ENCODE peak calls at places on chromosomes 5 and 9, in nine cellular contexts. B is left lung, T is aorta, M is upper lobe of right lung, O is HepG2, I is lower lobe of right lung, S is upper lobe of left lung, F is lung, H is right cardiac atrium. Z is an unnamed sample.

GRCh38 chr9:20760246-20760901 is 76.3 kb downstream of the FOCAD start:
- ATAC-seq in B (peak; percentile 38), T (no peak), M (no peak), O (no peak), I (no peak), S (no peak), F (no peak), H (no peak), Z (no peak)

GRCh38 chr5:103497782-103498181 is 64.8 kb downstream of the NUDT12 start:
- ATAC-seq in B (no peak), T (no peak), M (no peak), O (no peak), I (no peak), S (no peak), F (no peak), H (no peak), Z (no peak)

GRCh38 chr5:118924006-118924389 is 64.3 kb downstream of the DTWD2 start:
- ATAC-seq in B (no peak), T (no peak), M (no peak), O (no peak), I (no peak), S (no peak), F (no peak), H (no peak), Z (no peak)

GRCh38 chr5:69105996-69106906 is 12.4 kb downstream of the SLC30A5 start:
- ATAC-seq in B (peak; percentile 31), T (no peak), M (peak; percentile 75), O (no peak), I (peak; percentile 66), S (peak; percentile 56), F (no peak), H (no peak), Z (no peak)

GRCh38 chr5:176619569-176620332 is 9.8 kb upstream of the GPRIN1 start:
- ATAC-seq in B (no peak), T (no peak), M (no peak), O (no peak), I (no peak), S (no peak), F (no peak), H (peak; percentile 4), Z (no peak)

GRCh38 chr9:12640021-12640587 is 53.1 kb upstream of the TYRP1 start:
- ATAC-seq in B (peak; percentile 75), T (no peak), M (peak; percentile 60), O (peak; percentile 69), I (no peak), S (no peak), F (no peak), H (peak; percentile 60), Z (no peak)

GRCh38 chr5:35483797-35484196 is 133.9 kb upstream of the SPEF2 start:
- ATAC-seq in B (peak; percentile 59), T (no peak), M (peak; percentile 64), O (peak; percentile 94), I (peak; percentile 52), S (peak; percentile 56), F (no peak), H (no peak), Z (no peak)

GRCh38 chr9:127838375-127839078 is 15.9 kb downstream of the ENG start:
- ATAC-seq in B (peak; percentile 80), T (peak; percentile 88), M (peak; percentile 88), O (peak; percentile 82), I (peak; percentile 85), S (peak; percentile 89), F (peak; percentile 87), H (peak; percentile 91), Z (peak; percentile 87)

GRCh38 chr5:84384604-84385575 is at the start of gene EDIL3:
- ATAC-seq in B (peak; percentile 25), T (peak; percentile 44), M (peak; percentile 52), O (peak; percentile 65), I (peak; percentile 30), S (peak; percentile 61), F (no peak), H (peak; percentile 43), Z (peak; percentile 32)

GRCh38 chr9:131870156-131870555 is 130.3 kb upstream of the RAPGEF1 start:
- ATAC-seq in B (no peak), T (no peak), M (no peak), O (peak; percentile 37), I (no peak), S (no peak), F (no peak), H (no peak), Z (no peak)

GRCh38 chr5:144414232-144414631 is 243.6 kb downstream of the KCTD16 start:
- ATAC-seq in B (no peak), T (no peak), M (no peak), O (no peak), I (no peak), S (no peak), F (no peak), H (peak; percentile 52), Z (no peak)

GRCh38 chr9:93435386-93435785 is 16.1 kb upstream of the FAM120A start:
- ATAC-seq in B (no peak), T (no peak), M (no peak), O (no peak), I (no peak), S (no peak), F (no peak), H (no peak), Z (no peak)

GRCh38 chr5:143350790-143351603 is 52.5 kb downstream of the NR3C1 start:
- ATAC-seq in B (peak; percentile 30), T (no peak), M (peak; percentile 53), O (no peak), I (no peak), S (peak; percentile 47), F (peak; percentile 46), H (peak; percentile 66), Z (no peak)
- H3K4me3 ChIP-seq in B (no peak overlapping the region), T (no peak overlapping the region), M (no peak overlapping the region), O (no peak overlapping the region), I (no peak overlapping the region), S (no peak overlapping the region), F (no peak overlapping the region), H (no peak overlapping the region), Z (no peak overlapping the region)

GRCh38 chr9:86975086-86975485 is 27.8 kb upstream of the GAS1 start:
- ATAC-seq in B (no peak), T (no peak), M (no peak), O (no peak), I (no peak), S (no peak), F (no peak), H (no peak), Z (no peak)
- H3K4me3 ChIP-seq in B (no peak overlapping the region), T (no peak overlapping the region), M (no peak overlapping the region), O (no peak overlapping the region), I (no peak overlapping the region), S (no peak overlapping the region), F (no peak overlapping the region), H (no peak overlapping the region), Z (no peak overlapping the region)

DNA sequence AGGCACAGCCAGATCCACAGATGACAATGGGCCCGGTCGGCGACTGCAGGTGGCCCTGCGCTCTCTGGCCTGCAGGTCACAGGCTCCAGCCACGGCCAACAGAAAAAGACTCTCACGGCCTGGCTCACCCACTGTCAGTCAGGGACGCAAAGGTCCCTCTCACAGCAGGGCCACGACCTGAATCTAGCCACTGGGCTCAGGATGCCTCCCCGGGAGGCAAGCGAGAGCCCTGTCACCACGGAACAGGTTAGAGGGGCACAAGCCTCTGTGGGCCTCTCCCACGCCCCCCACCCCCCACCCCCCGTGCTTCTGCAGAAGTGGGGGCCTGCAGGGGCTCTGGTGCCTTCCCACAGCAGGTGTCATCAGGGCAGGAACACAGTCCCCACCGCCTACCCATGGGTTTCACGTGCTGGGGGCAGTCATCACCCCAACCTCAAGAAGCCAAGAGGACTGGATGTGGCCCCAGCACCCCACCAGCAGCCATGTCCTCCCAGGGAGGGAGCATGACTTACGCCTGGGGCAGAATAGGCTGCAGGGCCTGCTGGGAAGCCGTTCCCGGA is 17.3 kb upstream of the EGFL7 start:
- ATAC-seq in B (no peak), T (no peak), M (peak; percentile 0), O (peak; percentile 68), I (no peak), S (peak; percentile 0), F (no peak), H (peak; percentile 4), Z (peak; percentile 5)
- H3K4me3 ChIP-seq in B (no peak overlapping the region), T (no peak overlapping the region), M (peak overlapping the region; percentile 51), O (peak overlapping the region; percentile 44), I (peak overlapping the region; percentile 51), S (peak overlapping the region; percentile 50), F (no peak overlapping the region), H (no peak overlapping the region), Z (no peak overlapping the region)

GRCh38 chr9:842918-843468 is 1.5 kb downstream of the DMRT1 start:
- ATAC-seq in B (no peak), T (no peak), M (no peak), O (no peak), I (no peak), S (no peak), F (no peak), H (no peak), Z (no peak)

GRCh38 chr9:846852-847251 is 5.4 kb downstream of the DMRT1 start:
- ATAC-seq in B (peak; percentile 30), T (no peak), M (peak; percentile 12), O (no peak), I (peak; percentile 29), S (no peak), F (no peak), H (no peak), Z (no peak)

GRCh38 chr9:847505-847904 is 6.0 kb downstream of the DMRT1 start:
- ATAC-seq in B (no peak), T (no peak), M (no peak), O (no peak), I (no peak), S (no peak), F (no peak), H (no peak), Z (no peak)

GRCh38 chr9:840343-840742 is 1.2 kb upstream of the DMRT1 start:
- ATAC-seq in B (no peak), T (no peak), M (no peak), O (peak; percentile 57), I (no peak), S (no peak), F (no peak), H (no peak), Z (no peak)

DNA sequence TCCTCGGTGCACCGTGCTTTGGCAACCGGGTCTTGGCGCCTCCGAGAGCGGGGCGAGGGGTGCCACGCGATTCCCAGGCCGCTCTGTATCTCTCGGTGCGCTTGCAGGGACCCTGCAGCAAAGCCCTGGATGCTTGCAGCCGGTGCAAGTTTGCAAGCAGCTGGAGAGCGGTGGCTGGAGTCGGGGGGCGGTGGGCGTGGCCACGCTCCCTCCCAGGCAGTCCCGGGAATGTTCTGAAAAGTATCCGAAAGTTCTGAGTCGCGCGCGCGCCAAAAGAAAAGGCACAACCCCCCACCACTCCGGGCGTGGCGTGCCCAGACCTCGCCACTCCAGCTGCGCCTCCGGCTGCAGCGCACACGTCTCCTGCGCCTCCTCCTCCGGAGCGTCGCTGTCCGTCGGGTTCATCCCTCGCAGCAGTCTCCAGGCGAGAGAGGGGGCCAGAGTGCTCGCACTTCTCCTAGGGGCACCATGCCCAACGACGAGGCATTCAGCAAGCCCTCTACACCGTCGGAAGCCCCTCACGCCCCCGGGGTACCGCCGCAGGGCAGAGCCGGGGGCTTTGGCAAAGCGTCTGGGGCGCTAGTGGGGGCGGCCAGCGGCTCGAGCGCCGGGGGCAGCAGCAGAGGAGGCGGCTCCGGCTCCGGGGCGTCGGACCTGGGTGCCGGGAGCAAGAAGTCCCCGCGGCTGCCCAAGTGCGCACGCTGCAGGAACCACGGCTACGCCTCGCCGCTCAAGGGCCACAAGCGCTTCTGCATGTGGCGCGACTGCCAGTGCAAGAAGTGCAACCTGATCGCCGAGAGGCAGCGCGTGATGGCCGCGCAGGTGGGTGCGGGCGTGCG is at the start of gene DMRT1:
- ATAC-seq in B (peak; percentile 56), T (no peak), M (peak; percentile 36), O (no peak), I (peak; percentile 51), S (peak; percentile 19), F (no peak), H (no peak), Z (no peak)
- H3K4me3 ChIP-seq in B (no peak within 1 kb of the TSS), T (no peak within 1 kb of the TSS), M (no peak within 1 kb of the TSS), O (no peak within 1 kb of the TSS), I (no peak within 1 kb of the TSS), S (peak within 1 kb of the TSS; percentile 21), F (no peak within 1 kb of the TSS), H (no peak within 1 kb of the TSS), Z (no peak within 1 kb of the TSS)